ENCODE peak calls at places on chromosomes 5 and 9, in four cellular contexts. One of them, this sample, is unnamed.

GRCh38 chr5:141961466-141961865 is 3.5 kb upstream of the PCDH12 start:
- DNase-seq in Peyer's patch: no peak
- DNase-seq in choroid plexus epithelial cell: no peak
- DNase-seq in GM20000: no peak
- DNase-seq in this sample: no peak

GRCh38 chr9:113387560-113388230 is 10.9 kb upstream of the HDHD3 start:
- DNase-seq in Peyer's patch: peak; percentile 70
- DNase-seq in choroid plexus epithelial cell: no peak
- DNase-seq in GM20000: no peak
- DNase-seq in this sample: no peak

GRCh38 chr5:10251409-10251808 is 1.3 kb downstream of the CCT5 start:
- DNase-seq in choroid plexus epithelial cell: no peak
- DNase-seq in GM20000: no peak
- DNase-seq in Peyer's patch: no peak
- DNase-seq in this sample: no peak

GRCh38 chr5:122498163-122498562 is 186.1 kb downstream of the SNCAIP start:
- DNase-seq in GM20000: no peak
- DNase-seq in choroid plexus epithelial cell: peak; percentile 22
- DNase-seq in Peyer's patch: no peak
- DNase-seq in this sample: no peak

GRCh38 chr5:156147251-156147947 is 179.6 kb upstream of the SGCD start:
- DNase-seq in GM20000: no peak
- DNase-seq in Peyer's patch: no peak
- DNase-seq in choroid plexus epithelial cell: peak; percentile 1
- DNase-seq in this sample: no peak

GRCh38 chr5:157020508-157021213 is 38.3 kb downstream of the HAVCR1 start:
- DNase-seq in GM20000: no peak
- DNase-seq in Peyer's patch: no peak
- DNase-seq in choroid plexus epithelial cell: no peak
- DNase-seq in this sample: no peak

GRCh38 chr5:12016149-12016740 is 112.0 kb upstream of the CTNND2 start:
- DNase-seq in choroid plexus epithelial cell: peak; percentile 2
- DNase-seq in GM20000: no peak
- DNase-seq in Peyer's patch: no peak
- DNase-seq in this sample: no peak

GRCh38 chr9:132090771-132091170 is 11.1 kb upstream of the MED27 start:
- DNase-seq in choroid plexus epithelial cell: no peak
- DNase-seq in Peyer's patch: no peak
- DNase-seq in GM20000: no peak
- DNase-seq in this sample: no peak

GRCh38 chr5:170277953-170278352 is 19.6 kb downstream of the LCP2 start:
- DNase-seq in choroid plexus epithelial cell: no peak
- DNase-seq in Peyer's patch: no peak
- DNase-seq in GM20000: no peak
- DNase-seq in this sample: no peak

GRCh38 chr5:174514983-174515394 is 209.4 kb upstream of the MSX2 start:
- DNase-seq in Peyer's patch: peak; percentile 50
- DNase-seq in GM20000: no peak
- DNase-seq in choroid plexus epithelial cell: no peak
- DNase-seq in this sample: no peak

GRCh38 chr9:113876806-113877236 is 712 bp downstream of the ZNF618 start:
- DNase-seq in GM20000: no peak
- DNase-seq in choroid plexus epithelial cell: peak; percentile 32
- DNase-seq in Peyer's patch: no peak
- DNase-seq in this sample: no peak

GRCh38 chr5:194102-194501 is 2.8 kb downstream of the LRRC14B start:
- DNase-seq in GM20000: no peak
- DNase-seq in choroid plexus epithelial cell: no peak
- DNase-seq in Peyer's patch: no peak
- DNase-seq in this sample: no peak

GRCh38 chr5:17069995-17070405 is 133.9 kb upstream of the MYO10 start:
- DNase-seq in Peyer's patch: peak; percentile 72
- DNase-seq in choroid plexus epithelial cell: no peak
- DNase-seq in GM20000: no peak
- DNase-seq in this sample: no peak

GRCh38 chr5:154565123-154565522 is 87.1 kb upstream of the HAND1 start:
- DNase-seq in GM20000: no peak
- DNase-seq in Peyer's patch: no peak
- DNase-seq in choroid plexus epithelial cell: no peak
- DNase-seq in this sample: no peak

GRCh38 chr5:6787941-6788340 is 74.7 kb downstream of the TENT4A start:
- DNase-seq in GM20000: no peak
- DNase-seq in Peyer's patch: no peak
- DNase-seq in choroid plexus epithelial cell: no peak
- DNase-seq in this sample: no peak

GRCh38 chr5:180441577-180441976 is 52.6 kb upstream of the CNOT6 start:
- DNase-seq in Peyer's patch: no peak
- DNase-seq in GM20000: no peak
- DNase-seq in choroid plexus epithelial cell: peak; percentile 54
- DNase-seq in this sample: no peak

GRCh38 chr5:173144200-173145176 is at the start of gene BNIP1:
- DNase-seq in GM20000: peak; percentile 92
- DNase-seq in choroid plexus epithelial cell: peak; percentile 96
- DNase-seq in Peyer's patch: peak; percentile 100
- DNase-seq in this sample: peak; percentile 98

GRCh38 chr9:97041898-97042297 is 3.0 kb upstream of the CTSV start:
- DNase-seq in choroid plexus epithelial cell: no peak
- DNase-seq in GM20000: no peak
- DNase-seq in Peyer's patch: peak; percentile 49
- DNase-seq in this sample: no peak

GRCh38 chr5:31990296-31990695 is 183.8 kb downstream of the GOLPH3 start:
- DNase-seq in choroid plexus epithelial cell: no peak
- DNase-seq in Peyer's patch: no peak
- DNase-seq in GM20000: no peak
- DNase-seq in this sample: no peak

GRCh38 chr5:111932628-111933027 is 175.6 kb upstream of the NREP start:
- DNase-seq in Peyer's patch: no peak
- DNase-seq in GM20000: no peak
- DNase-seq in choroid plexus epithelial cell: no peak
- DNase-seq in this sample: no peak

GRCh38 chr9:135152608-135153337 is 65.3 kb downstream of the OLFM1 start:
- DNase-seq in GM20000: no peak
- DNase-seq in choroid plexus epithelial cell: no peak
- DNase-seq in Peyer's patch: no peak
- DNase-seq in this sample: no peak

GRCh38 chr9:127642047-127642740 is 30.1 kb downstream of the STXBP1 start:
- DNase-seq in GM20000: no peak
- DNase-seq in choroid plexus epithelial cell: no peak
- DNase-seq in Peyer's patch: no peak
- DNase-seq in this sample: no peak

GRCh38 chr5:122516432-122516743 is 204.4 kb downstream of the SNCAIP start:
- DNase-seq in Peyer's patch: no peak
- DNase-seq in choroid plexus epithelial cell: no peak
- DNase-seq in GM20000: no peak
- DNase-seq in this sample: no peak

GRCh38 chr5:105619725-105620124 is 2051.0 kb downstream of the EFNA5 start:
- DNase-seq in GM20000: no peak
- DNase-seq in choroid plexus epithelial cell: no peak
- DNase-seq in Peyer's patch: no peak
- DNase-seq in this sample: no peak

GRCh38 chr5:131416729-131417128 is 152.9 kb downstream of the CDC42SE2 start:
- DNase-seq in GM20000: peak; percentile 17
- DNase-seq in choroid plexus epithelial cell: no peak
- DNase-seq in Peyer's patch: no peak
- DNase-seq in this sample: no peak

GRCh38 chr5:121572061-121572460 is 279.6 kb upstream of the FTMT start:
- DNase-seq in Peyer's patch: no peak
- DNase-seq in choroid plexus epithelial cell: peak; percentile 3
- DNase-seq in GM20000: no peak
- DNase-seq in this sample: no peak

GRCh38 chr9:77731008-77731698 is 83.0 kb upstream of the GNA14 start:
- DNase-seq in GM20000: no peak
- DNase-seq in choroid plexus epithelial cell: no peak
- DNase-seq in Peyer's patch: no peak
- DNase-seq in this sample: no peak

GRCh38 chr9:33737811-33738606 is 57.4 kb upstream of the PRSS3 start:
- DNase-seq in Peyer's patch: peak; percentile 71
- DNase-seq in choroid plexus epithelial cell: peak; percentile 80
- DNase-seq in GM20000: peak; percentile 38
- DNase-seq in this sample: no peak

GRCh38 chr5:58459276-58459859 is 518 bp downstream of the PLK2 start:
- DNase-seq in GM20000: peak; percentile 7
- DNase-seq in Peyer's patch: no peak
- DNase-seq in choroid plexus epithelial cell: peak; percentile 68
- DNase-seq in this sample: no peak

GRCh38 chr5:102910240-102911226 is 155.4 kb downstream of the PAM start:
- DNase-seq in Peyer's patch: no peak
- DNase-seq in GM20000: no peak
- DNase-seq in choroid plexus epithelial cell: peak; percentile 26
- DNase-seq in this sample: no peak

GRCh38 chr5:149434162-149435014 is 55.3 kb upstream of the IL17B start:
- DNase-seq in choroid plexus epithelial cell: peak; percentile 78
- DNase-seq in GM20000: peak; percentile 78
- DNase-seq in Peyer's patch: peak; percentile 82
- DNase-seq in this sample: peak; percentile 31

GRCh38 chr9:4842734-4843133 is 50.0 kb downstream of the RCL1 start:
- DNase-seq in choroid plexus epithelial cell: no peak
- DNase-seq in GM20000: no peak
- DNase-seq in Peyer's patch: no peak
- DNase-seq in this sample: no peak

GRCh38 chr5:127206320-127207113 is 84.1 kb upstream of the MEGF10 start:
- DNase-seq in Peyer's patch: no peak
- DNase-seq in choroid plexus epithelial cell: peak; percentile 90
- DNase-seq in GM20000: no peak
- DNase-seq in this sample: no peak

GRCh38 chr9:81190659-81191058 is 498.7 kb downstream of the TLE1 start:
- DNase-seq in choroid plexus epithelial cell: no peak
- DNase-seq in Peyer's patch: no peak
- DNase-seq in GM20000: no peak
- DNase-seq in this sample: no peak

GRCh38 chr9:125428515-125429467 is 167.2 kb downstream of the GAPVD1 start:
- DNase-seq in choroid plexus epithelial cell: no peak
- DNase-seq in GM20000: no peak
- DNase-seq in Peyer's patch: no peak
- DNase-seq in this sample: no peak

DNA sequence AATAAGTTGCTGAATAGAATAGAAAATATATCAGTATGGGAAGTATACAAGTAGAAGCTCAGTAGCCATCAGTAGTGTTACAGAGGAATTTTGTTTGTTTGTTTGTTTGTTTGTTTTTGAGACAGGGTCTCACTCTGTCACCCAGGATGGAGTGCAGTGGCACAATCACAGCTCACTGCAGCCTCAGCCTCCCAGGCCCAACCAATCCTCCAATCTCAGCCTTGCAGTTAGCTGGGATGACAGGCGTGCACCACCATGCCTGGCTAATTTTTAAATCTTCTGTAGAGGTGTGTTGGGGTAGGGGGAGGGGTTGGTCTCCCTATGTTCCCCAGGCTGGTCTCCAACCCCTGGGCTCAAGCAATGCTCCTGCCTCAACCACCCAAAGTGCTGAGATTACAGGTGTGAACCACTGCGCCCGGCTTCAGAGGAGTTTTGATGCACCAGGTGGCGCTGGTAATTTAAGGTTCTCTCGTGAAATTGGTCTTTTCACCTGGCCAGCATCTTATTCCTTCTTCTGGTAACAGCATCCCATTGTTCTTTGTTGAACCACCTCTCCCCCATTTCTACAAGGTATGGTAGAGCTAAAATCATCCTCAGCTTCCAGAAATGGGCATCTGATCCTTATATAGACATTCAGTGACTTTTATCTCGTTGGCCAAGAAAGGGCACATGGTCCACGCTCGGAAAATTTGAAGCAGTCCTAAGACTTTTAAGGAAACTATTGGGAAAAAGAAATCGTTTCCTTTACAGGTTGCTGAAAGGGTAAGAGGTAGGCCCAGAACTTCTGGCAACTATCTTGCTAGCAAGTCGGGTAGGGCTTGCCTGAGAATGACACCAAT is 157.1 kb downstream of the ARRDC3 start:
- DNase-seq in choroid plexus epithelial cell: no peak
- DNase-seq in GM20000: peak; percentile 36
- DNase-seq in Peyer's patch: peak; percentile 79
- DNase-seq in this sample: peak; percentile 26
- TF ChIP-seq CTCF in choroid plexus epithelial cell: peak; percentile 50
- TF ChIP-seq CTCF in GM20000: peak; percentile 58
- TF ChIP-seq CTCF in Peyer's patch: peak; percentile 56
- TF ChIP-seq CTCF in this sample: peak; percentile 42

DNA sequence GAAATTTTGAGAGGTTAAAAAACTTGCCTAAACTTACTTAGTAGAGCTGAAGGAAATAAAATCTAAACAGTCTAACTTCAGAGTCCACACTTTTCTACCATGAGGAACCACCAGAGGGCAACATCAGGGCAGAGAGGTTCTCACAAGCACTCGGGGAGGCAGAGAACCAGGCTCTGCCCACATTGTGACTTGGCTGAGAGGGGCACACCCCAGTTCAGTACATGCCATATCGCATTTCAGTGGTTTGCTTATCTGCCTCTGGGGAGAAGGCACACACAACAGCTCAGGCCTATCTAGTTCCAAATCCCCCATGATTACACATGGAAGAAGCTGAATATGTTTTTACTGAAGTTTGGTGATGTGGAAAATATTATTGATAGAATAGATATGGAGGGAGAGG is 49.2 kb downstream of the EQTN start:
- DNase-seq in GM20000: peak; percentile 35
- DNase-seq in Peyer's patch: peak; percentile 60
- DNase-seq in choroid plexus epithelial cell: peak; percentile 75
- DNase-seq in this sample: no peak
- TF ChIP-seq CTCF in GM20000: peak; percentile 25
- TF ChIP-seq CTCF in Peyer's patch: peak; percentile 52
- TF ChIP-seq CTCF in choroid plexus epithelial cell: peak; percentile 85
- TF ChIP-seq CTCF in this sample: no peak

DNA sequence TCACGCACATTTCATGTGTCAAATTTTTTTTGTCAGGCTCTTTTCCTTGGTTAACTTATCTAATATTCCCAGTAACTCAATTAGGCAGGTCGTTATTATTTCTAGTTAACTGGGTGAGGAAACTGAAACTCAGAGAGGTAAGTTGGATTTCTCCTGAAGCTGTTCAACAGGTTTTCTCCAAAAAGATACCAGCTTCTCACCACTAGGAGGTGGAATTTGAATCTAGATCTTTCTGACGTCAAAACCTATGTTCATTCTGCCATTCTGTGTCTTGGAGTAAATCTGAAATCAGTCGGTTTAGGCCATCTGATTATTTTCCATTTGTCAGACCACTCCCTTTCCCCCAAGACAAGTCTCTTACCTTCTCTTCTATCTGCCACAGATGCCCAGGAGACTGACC is 572.9 kb downstream of the ACTL7B start:
- DNase-seq in Peyer's patch: no peak
- DNase-seq in choroid plexus epithelial cell: peak; percentile 48
- DNase-seq in GM20000: no peak
- DNase-seq in this sample: no peak
- TF ChIP-seq CTCF in Peyer's patch: no peak
- TF ChIP-seq CTCF in choroid plexus epithelial cell: peak; percentile 55
- TF ChIP-seq CTCF in GM20000: no peak
- TF ChIP-seq CTCF in this sample: no peak

DNA sequence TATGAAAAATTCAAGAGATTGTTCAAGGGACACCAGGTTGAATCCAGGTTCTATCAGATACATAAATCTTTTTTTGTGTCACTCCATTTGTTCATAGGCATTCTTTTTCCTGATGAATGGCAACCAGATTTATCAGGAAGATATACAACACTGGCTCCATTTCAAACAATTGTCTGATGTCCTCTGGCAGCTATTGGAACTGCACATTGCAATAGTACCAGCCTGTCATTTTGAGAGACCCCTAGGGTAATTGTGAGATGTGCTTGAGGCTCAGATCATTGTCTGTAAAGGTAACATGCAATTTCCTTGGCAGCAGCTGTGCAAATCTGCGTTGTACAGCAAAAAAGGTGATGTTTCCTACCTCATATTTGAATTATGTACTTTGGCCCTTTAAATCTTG is 25.9 kb downstream of the KCTD16 start:
- DNase-seq in GM20000: no peak
- DNase-seq in Peyer's patch: no peak
- DNase-seq in choroid plexus epithelial cell: no peak
- DNase-seq in this sample: no peak
- TF ChIP-seq CTCF in GM20000: no peak
- TF ChIP-seq CTCF in Peyer's patch: peak; percentile 16
- TF ChIP-seq CTCF in choroid plexus epithelial cell: no peak
- TF ChIP-seq CTCF in this sample: no peak